ENCODE peak calls at places on chromosome 10, in eight cellular contexts. U is CD4-positive, alpha-beta T cell; Y is AG09319; S is kidney tubule cell; F is SHP77 treated with DMSO at 0.1 percent for 48 hours; B is activated T-cell treated with anti-CD3 and anti-CD28 coated beads, Interleukin-2, amount 50 U/mL, for 4 hours; J is GM04504; V is PC-3. E is an unnamed sample.

GRCh38 chr10:129914960-129915359 is 49.1 kb downstream of the EBF3 start:
- DNase-seq in U (no peak), Y (no peak), S (no peak), F (no peak), B (no peak), J (no peak), V (no peak), E (no peak)

GRCh38 chr10:51086695-51087094 is 12.4 kb downstream of the PRKG1 start:
- DNase-seq in U (no peak), Y (no peak), S (no peak), F (no peak), B (no peak), J (no peak), V (no peak), E (no peak)

GRCh38 chr10:64535131-64535867 is 1014.1 kb downstream of the REEP3 start:
- DNase-seq in U (no peak), Y (no peak), S (no peak), F (no peak), B (no peak), J (no peak), V (no peak), E (no peak)

GRCh38 chr10:3126741-3127342 is 45.7 kb downstream of the PITRM1 start:
- DNase-seq in U (no peak), Y (no peak), S (peak), F (peak), B (no peak), J (no peak), V (no peak), E (peak)

GRCh38 chr10:28429573-28430216 is 103.2 kb upstream of the WAC start:
- DNase-seq in U (no peak), Y (no peak), S (no peak), F (no peak), B (no peak), J (no peak), V (peak), E (no peak)

GRCh38 chr10:43205681-43206390 is 61.0 kb downstream of the RASGEF1A start:
- DNase-seq in U (no peak), Y (no peak), S (no peak), F (no peak), B (peak), J (no peak), V (no peak), E (no peak)

GRCh38 chr10:45308707-45309106 is 6.7 kb downstream of the OR13A1 start:
- DNase-seq in U (no peak), Y (no peak), S (peak), F (no peak), B (no peak), J (no peak), V (peak), E (peak)

GRCh38 chr10:25125151-25125550 is 49.6 kb upstream of the GPR158 start:
- DNase-seq in U (no peak), Y (no peak), S (peak), F (no peak), B (no peak), J (no peak), V (no peak), E (peak)

GRCh38 chr10:116536810-116537209 is 8.9 kb upstream of the PNLIP start:
- DNase-seq in U (no peak), Y (no peak), S (peak), F (no peak), B (no peak), J (no peak), V (peak), E (no peak)

GRCh38 chr10:51020175-51020574 is 54.1 kb upstream of the PRKG1 start:
- DNase-seq in U (no peak), Y (no peak), S (no peak), F (no peak), B (no peak), J (peak), V (no peak), E (no peak)

GRCh38 chr10:30186371-30186875 is 127.0 kb upstream of the JCAD start:
- DNase-seq in U (no peak), Y (no peak), S (peak), F (no peak), B (no peak), J (no peak), V (no peak), E (no peak)

GRCh38 chr10:23871211-23871610 is 337.7 kb upstream of the KIAA1217 start:
- DNase-seq in U (no peak), Y (no peak), S (no peak), F (no peak), B (no peak), J (no peak), V (no peak), E (no peak)

GRCh38 chr10:47349941-47350371 is 1.8 kb downstream of the RBP3 start:
- DNase-seq in U (no peak), Y (no peak), S (no peak), F (no peak), B (no peak), J (no peak), V (no peak), E (no peak)

GRCh38 chr10:111475720-111476119 is 398.9 kb downstream of the ADRA2A start:
- DNase-seq in U (no peak), Y (no peak), S (no peak), F (no peak), B (no peak), J (peak), V (no peak), E (no peak)

GRCh38 chr10:74586088-74586585 is 240.3 kb upstream of the KAT6B start:
- DNase-seq in U (peak), Y (no peak), S (peak), F (no peak), B (no peak), J (no peak), V (peak), E (peak)

GRCh38 chr10:87861566-87861952 is 1.8 kb downstream of the KLLN start:
- DNase-seq in U (peak), Y (peak), S (peak), F (no peak), B (no peak), J (peak), V (peak), E (no peak)

GRCh38 chr10:60958892-60959601 is 15.1 kb upstream of the RHOBTB1 start:
- DNase-seq in U (no peak), Y (no peak), S (no peak), F (no peak), B (no peak), J (no peak), V (peak), E (no peak)

GRCh38 chr10:85047979-85048378 is 719.6 kb downstream of the CCSER2 start:
- DNase-seq in U (no peak), Y (no peak), S (no peak), F (no peak), B (no peak), J (no peak), V (no peak), E (no peak)

GRCh38 chr10:131790021-131790420 is 110.8 kb upstream of the PPP2R2D start:
- DNase-seq in U (no peak), Y (no peak), S (peak), F (no peak), B (no peak), J (no peak), V (peak), E (no peak)

GRCh38 chr10:88110822-88111221 is 247.4 kb downstream of the PTEN start:
- DNase-seq in U (no peak), Y (no peak), S (peak), F (no peak), B (no peak), J (no peak), V (no peak), E (no peak)

GRCh38 chr10:86757110-86757790 is 831 bp downstream of the BMPR1A start:
- DNase-seq in U (no peak), Y (no peak), S (peak), F (no peak), B (peak), J (no peak), V (peak), E (no peak)

GRCh38 chr10:26637521-26638275 is 59.8 kb upstream of the PDSS1 start:
- DNase-seq in U (no peak), Y (no peak), S (no peak), F (no peak), B (no peak), J (no peak), V (no peak), E (no peak)

GRCh38 chr10:62652114-62652513 is 152.4 kb upstream of the ADO start:
- DNase-seq in U (no peak), Y (no peak), S (peak), F (no peak), B (no peak), J (no peak), V (peak), E (no peak)

GRCh38 chr10:50740351-50740688 is 584 bp downstream of the ASAH2B start:
- DNase-seq in U (no peak), Y (peak), S (peak), F (no peak), B (peak), J (peak), V (peak), E (no peak)

GRCh38 chr10:95761939-95762492 is 6.1 kb downstream of the ENTPD1 start:
- DNase-seq in U (no peak), Y (no peak), S (no peak), F (no peak), B (no peak), J (no peak), V (no peak), E (no peak)

GRCh38 chr10:26448706-26449435 is 10.7 kb downstream of the APBB1IP start:
- DNase-seq in U (peak), Y (no peak), S (no peak), F (no peak), B (peak), J (no peak), V (peak), E (no peak)

GRCh38 chr10:58775960-58776574 is 263.4 kb downstream of the BICC1 start:
- DNase-seq in U (no peak), Y (no peak), S (peak), F (no peak), B (no peak), J (peak), V (peak), E (no peak)

GRCh38 chr10:103693070-103693811 is 162.1 kb downstream of the SH3PXD2A start:
- DNase-seq in U (no peak), Y (no peak), S (no peak), F (no peak), B (peak), J (no peak), V (no peak), E (no peak)

GRCh38 chr10:97718659-97719142 is 5.2 kb downstream of the MARVELD1 start:
- DNase-seq in U (no peak), Y (no peak), S (peak), F (peak), B (no peak), J (no peak), V (peak), E (peak)

GRCh38 chr10:120948889-120949382 is 97.8 kb downstream of the WDR11 start:
- DNase-seq in U (peak), Y (peak), S (peak), F (no peak), B (peak), J (peak), V (peak), E (no peak)

GRCh38 chr10:35202050-35202449 is 75.4 kb downstream of the CREM start:
- DNase-seq in U (no peak), Y (no peak), S (no peak), F (no peak), B (no peak), J (no peak), V (no peak), E (no peak)

GRCh38 chr10:42932735-42933453 is 144.0 kb upstream of the RET start:
- DNase-seq in U (peak), Y (no peak), S (no peak), F (peak), B (peak), J (no peak), V (no peak), E (peak)

GRCh38 chr10:71980181-71981023 is 16.2 kb downstream of the CHST3 start:
- DNase-seq in U (no peak), Y (no peak), S (no peak), F (no peak), B (no peak), J (no peak), V (no peak), E (no peak)

GRCh38 chr10:88232029-88232895 is 350.9 kb downstream of the RNLS start:
- DNase-seq in U (no peak), Y (no peak), S (no peak), F (no peak), B (no peak), J (no peak), V (no peak), E (no peak)

GRCh38 chr10:132447446-132448247 is 50.6 kb downstream of the PWWP2B start:
- DNase-seq in U (peak), Y (no peak), S (peak), F (no peak), B (peak), J (no peak), V (peak), E (no peak)